ENCODE peak calls at places on chromosomes 12 and 14, in four cellular contexts. One of them, this sample, is unnamed.

GRCh38 chr12:21526721-21527345 is 737 bp downstream of the SPX start:
- DNase-seq in uterus: no peak
- DNase-seq in breast epithelium: no peak
- DNase-seq in ovary: no peak
- DNase-seq in this sample: no peak

GRCh38 chr12:47307680-47308399 is 228.1 kb upstream of the AMIGO2 start:
- DNase-seq in uterus: no peak
- DNase-seq in breast epithelium: no peak
- DNase-seq in ovary: no peak
- DNase-seq in this sample: no peak

GRCh38 chr12:101108130-101108529 is 101.9 kb downstream of the SLC5A8 start:
- DNase-seq in uterus: no peak
- DNase-seq in breast epithelium: no peak
- DNase-seq in ovary: no peak
- DNase-seq in this sample: no peak

GRCh38 chr12:27610380-27610779 is 85.9 kb upstream of the REP15 start:
- DNase-seq in uterus: no peak
- DNase-seq in breast epithelium: no peak
- DNase-seq in ovary: no peak
- DNase-seq in this sample: no peak

GRCh38 chr12:103841690-103842584 is 903 bp upstream of the NT5DC3 start:
- DNase-seq in uterus: peak
- DNase-seq in breast epithelium: peak
- DNase-seq in ovary: peak
- DNase-seq in this sample: peak

GRCh38 chr14:90087433-90087832 is 25.6 kb downstream of the KCNK13 start:
- DNase-seq in uterus: no peak
- DNase-seq in breast epithelium: no peak
- DNase-seq in ovary: no peak
- DNase-seq in this sample: peak

GRCh38 chr12:64890873-64891468 is 66.5 kb downstream of the TBC1D30 start:
- DNase-seq in uterus: no peak
- DNase-seq in breast epithelium: no peak
- DNase-seq in ovary: no peak
- DNase-seq in this sample: no peak

GRCh38 chr12:6264402-6265037 is 46.0 kb upstream of the PLEKHG6 start:
- DNase-seq in uterus: no peak
- DNase-seq in breast epithelium: no peak
- DNase-seq in ovary: no peak
- DNase-seq in this sample: no peak

GRCh38 chr12:61896436-61896835 is 363.8 kb upstream of the USP15 start:
- DNase-seq in uterus: no peak
- DNase-seq in breast epithelium: no peak
- DNase-seq in ovary: no peak
- DNase-seq in this sample: no peak

GRCh38 chr12:105775351-105775750 is 363.4 kb downstream of the NUAK1 start:
- DNase-seq in uterus: no peak
- DNase-seq in breast epithelium: no peak
- DNase-seq in ovary: no peak
- DNase-seq in this sample: no peak

GRCh38 chr12:510071-510825 is 50.5 kb downstream of the B4GALNT3 start:
- DNase-seq in uterus: no peak
- DNase-seq in breast epithelium: no peak
- DNase-seq in ovary: no peak
- DNase-seq in this sample: peak

GRCh38 chr14:63501429-63501828 is 41.7 kb downstream of the PPP2R5E start:
- DNase-seq in uterus: no peak
- DNase-seq in breast epithelium: no peak
- DNase-seq in ovary: no peak
- DNase-seq in this sample: no peak

GRCh38 chr12:127620956-127621355 is 646.0 kb upstream of the TMEM132C start:
- DNase-seq in uterus: no peak
- DNase-seq in breast epithelium: no peak
- DNase-seq in ovary: no peak
- DNase-seq in this sample: no peak

GRCh38 chr14:49585803-49586672 is at the start of gene RPS29:
- DNase-seq in uterus: peak
- DNase-seq in breast epithelium: peak
- DNase-seq in ovary: peak
- DNase-seq in this sample: peak

GRCh38 chr12:132604108-132605054 is 6.0 kb downstream of the LRCOL1 start:
- DNase-seq in uterus: no peak
- DNase-seq in breast epithelium: no peak
- DNase-seq in ovary: no peak
- DNase-seq in this sample: no peak

GRCh38 chr12:9943244-9943643 is 11.1 kb upstream of the CLEC2A start:
- DNase-seq in uterus: no peak
- DNase-seq in breast epithelium: no peak
- DNase-seq in ovary: no peak
- DNase-seq in this sample: no peak

GRCh38 chr12:105552056-105552455 is 221.6 kb downstream of the C12orf75 start:
- DNase-seq in uterus: no peak
- DNase-seq in breast epithelium: no peak
- DNase-seq in ovary: no peak
- DNase-seq in this sample: no peak

GRCh38 chr14:83992857-83993256 is 1537.1 kb upstream of the FLRT2 start:
- DNase-seq in uterus: no peak
- DNase-seq in breast epithelium: no peak
- DNase-seq in ovary: no peak
- DNase-seq in this sample: no peak

GRCh38 chr12:54355104-54355815 is 9.0 kb downstream of the GPR84 start:
- DNase-seq in uterus: no peak
- DNase-seq in breast epithelium: no peak
- DNase-seq in ovary: no peak
- DNase-seq in this sample: no peak

GRCh38 chr12:51913071-51914033 is 6.0 kb downstream of the ACVRL1 start:
- DNase-seq in uterus: no peak
- DNase-seq in breast epithelium: no peak
- DNase-seq in ovary: no peak
- DNase-seq in this sample: no peak

GRCh38 chr12:93098077-93098476 is 169.0 kb upstream of the EEA1 start:
- DNase-seq in uterus: peak
- DNase-seq in breast epithelium: no peak
- DNase-seq in ovary: peak
- DNase-seq in this sample: no peak

GRCh38 chr12:106953352-106954260 is 2.1 kb upstream of the TMEM263 start:
- DNase-seq in uterus: no peak
- DNase-seq in breast epithelium: no peak
- DNase-seq in ovary: no peak
- DNase-seq in this sample: no peak

GRCh38 chr12:106957617-106958016 is 1.9 kb downstream of the TMEM263 start:
- DNase-seq in uterus: no peak
- DNase-seq in breast epithelium: no peak
- DNase-seq in ovary: no peak
- DNase-seq in this sample: no peak

GRCh38 chr12:106955377-106956047 is at the start of gene TMEM263:
- DNase-seq in uterus: peak
- DNase-seq in breast epithelium: peak
- DNase-seq in ovary: peak
- DNase-seq in this sample: peak

GRCh38 chr12:106954462-106955376 is 988 bp upstream of the TMEM263 start:
- DNase-seq in uterus: peak
- DNase-seq in breast epithelium: no peak
- DNase-seq in ovary: peak
- DNase-seq in this sample: peak

GRCh38 chr12:106956048-106956935 is 585 bp downstream of the TMEM263 start:
- DNase-seq in uterus: peak
- DNase-seq in breast epithelium: peak
- DNase-seq in ovary: peak
- DNase-seq in this sample: peak
- TF ChIP-seq CTCF in uterus: peak
- TF ChIP-seq CTCF in breast epithelium: no peak
- TF ChIP-seq CTCF in ovary: peak
- TF ChIP-seq CTCF in this sample: no peak

DNA sequence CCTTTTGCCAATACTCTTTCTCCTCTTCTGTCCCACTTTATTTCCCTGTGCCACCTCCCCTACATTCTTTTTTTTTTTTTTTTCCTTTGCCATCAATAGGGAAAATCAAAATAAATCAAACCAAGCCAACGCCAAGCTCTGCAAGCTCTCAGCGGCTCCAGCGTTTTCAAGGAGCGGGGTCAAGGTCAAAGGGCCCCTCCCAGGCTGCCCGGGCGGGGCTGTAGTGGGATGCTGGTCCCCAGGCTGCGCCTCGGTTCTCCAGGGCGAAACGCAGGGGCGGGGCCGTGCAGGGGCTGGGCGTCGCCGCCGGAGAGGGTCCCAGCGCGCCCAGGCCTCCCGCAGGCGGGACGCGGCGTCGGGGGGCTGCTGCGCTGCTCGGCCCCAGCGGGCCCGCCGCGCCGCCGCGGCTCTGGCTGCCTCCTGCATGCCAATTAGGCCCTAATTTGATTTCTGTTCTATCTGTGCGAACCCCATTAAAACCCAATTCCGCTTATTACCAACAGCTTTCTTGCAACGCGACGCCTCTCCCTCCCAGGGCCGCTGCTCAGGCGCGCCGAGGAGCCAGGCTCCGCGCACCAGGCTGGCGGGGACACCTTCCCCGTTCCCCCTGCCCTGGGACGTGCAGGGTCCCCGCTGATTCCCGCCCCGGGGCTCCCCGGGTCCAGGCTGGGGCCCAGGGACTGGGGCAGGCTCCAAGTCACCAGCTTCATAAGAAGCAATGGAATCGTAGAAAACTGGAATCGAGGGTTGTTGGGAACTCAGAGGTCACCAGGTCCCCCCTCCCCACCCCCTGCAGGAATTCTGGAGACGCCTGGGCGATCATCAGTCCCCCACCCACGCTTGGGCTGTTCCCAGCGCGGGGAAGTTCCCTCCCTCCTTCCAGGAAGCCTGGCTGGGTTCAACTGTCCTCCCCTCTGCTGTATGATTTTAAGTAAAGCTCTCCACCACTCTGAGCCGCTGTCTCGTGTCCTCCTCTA is 50.7 kb upstream of the MAP1LC3B2 start:
- DNase-seq in uterus: peak
- DNase-seq in breast epithelium: no peak
- DNase-seq in ovary: peak
- DNase-seq in this sample: no peak
- TF ChIP-seq POLR2A in uterus: no peak
- TF ChIP-seq POLR2A in breast epithelium: no peak
- TF ChIP-seq POLR2A in ovary: no peak
- TF ChIP-seq POLR2A in this sample: no peak

GRCh38 chr12:56631790-56632700 is 1.9 kb upstream of the BAZ2A start:
- DNase-seq in uterus: peak
- DNase-seq in breast epithelium: peak
- DNase-seq in ovary: peak
- DNase-seq in this sample: peak

GRCh38 chr12:56634837-56635538 is 4.9 kb upstream of the BAZ2A start:
- DNase-seq in uterus: peak
- DNase-seq in breast epithelium: peak
- DNase-seq in ovary: peak
- DNase-seq in this sample: peak

GRCh38 chr12:56633465-56634241 is 3.5 kb upstream of the BAZ2A start:
- DNase-seq in uterus: no peak
- DNase-seq in breast epithelium: no peak
- DNase-seq in ovary: no peak
- DNase-seq in this sample: no peak

GRCh38 chr12:56634242-56634836 is 4.2 kb upstream of the BAZ2A start:
- DNase-seq in uterus: peak
- DNase-seq in breast epithelium: peak
- DNase-seq in ovary: peak
- DNase-seq in this sample: peak

GRCh38 chr12:56632701-56633464 is 2.8 kb upstream of the BAZ2A start:
- DNase-seq in uterus: no peak
- DNase-seq in breast epithelium: no peak
- DNase-seq in ovary: no peak
- DNase-seq in this sample: no peak
- H3K4me3 ChIP-seq in uterus: peak
- H3K4me3 ChIP-seq in breast epithelium: peak
- H3K4me3 ChIP-seq in ovary: peak
- H3K4me3 ChIP-seq in this sample: no peak

GRCh38 chr14:103020271-103020910 is 37.0 kb downstream of the CDC42BPB start:
- DNase-seq in uterus: no peak
- DNase-seq in breast epithelium: peak
- DNase-seq in ovary: peak
- DNase-seq in this sample: no peak

GRCh38 chr14:103021817-103022668 is 35.3 kb downstream of the CDC42BPB start:
- DNase-seq in uterus: no peak
- DNase-seq in breast epithelium: peak
- DNase-seq in ovary: no peak
- DNase-seq in this sample: no peak

GRCh38 chr14:103019827-103020226 is 37.5 kb downstream of the CDC42BPB start:
- DNase-seq in uterus: no peak
- DNase-seq in breast epithelium: peak
- DNase-seq in ovary: no peak
- DNase-seq in this sample: peak

GRCh38 chr14:103023881-103024473 is 33.4 kb downstream of the CDC42BPB start:
- DNase-seq in uterus: no peak
- DNase-seq in breast epithelium: peak
- DNase-seq in ovary: no peak
- DNase-seq in this sample: no peak

GRCh38 chr14:103022669-103023044 is 34.7 kb downstream of the CDC42BPB start:
- DNase-seq in uterus: no peak
- DNase-seq in breast epithelium: no peak
- DNase-seq in ovary: no peak
- DNase-seq in this sample: no peak
- TF ChIP-seq CTCF in uterus: no peak
- TF ChIP-seq CTCF in breast epithelium: no peak
- TF ChIP-seq CTCF in ovary: no peak
- TF ChIP-seq CTCF in this sample: no peak

DNA sequence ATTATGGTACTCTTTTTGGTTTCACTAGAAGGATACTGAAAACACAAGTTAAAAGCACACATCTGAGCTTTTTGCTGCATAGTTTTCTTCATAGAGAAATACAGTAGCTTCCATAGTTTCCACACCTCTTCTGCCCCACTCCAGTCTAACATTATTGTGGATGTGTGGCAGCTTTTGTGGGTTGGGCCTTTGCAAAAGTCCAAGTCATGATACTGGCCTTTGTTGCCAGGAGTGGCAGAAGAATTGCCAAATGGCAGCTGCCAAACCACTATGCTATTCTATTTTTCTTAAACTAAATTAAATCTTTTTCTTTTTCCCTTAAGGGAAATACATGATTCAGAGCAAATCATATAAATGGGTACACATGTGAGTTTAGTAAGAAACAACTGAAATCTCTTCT is 114.8 kb downstream of the PLEKHA5 start:
- DNase-seq in uterus: no peak
- DNase-seq in breast epithelium: no peak
- DNase-seq in ovary: no peak
- DNase-seq in this sample: no peak
- TF ChIP-seq POLR2A in uterus: no peak
- TF ChIP-seq POLR2A in breast epithelium: no peak
- TF ChIP-seq POLR2A in ovary: no peak
- TF ChIP-seq POLR2A in this sample: no peak

GRCh38 chr14:91396959-91397815 is 20.4 kb downstream of the CCDC88C start:
- DNase-seq in uterus: no peak
- DNase-seq in breast epithelium: no peak
- DNase-seq in ovary: no peak
- DNase-seq in this sample: no peak
- H3K4me3 ChIP-seq in uterus: no peak
- H3K4me3 ChIP-seq in breast epithelium: no peak
- H3K4me3 ChIP-seq in ovary: no peak
- H3K4me3 ChIP-seq in this sample: no peak